ENCODE peak calls at places on chromosomes 11 and 22, in eight cellular contexts. Y is left ventricle myocardium inferior, Q is transverse colon, K is left lung, E is neural progenitor cell, V is HepG2, D is heart left ventricle, N is upper lobe of right lung. I is an unnamed sample. For H3K9me3, the result is how much of the 10 kb centered on the place peaks cover.

GRCh38 chr11:79265756-79266322 is 175.0 kb downstream of the TENM4 start:
- DNase-seq in Q (no peak), K (no peak), V (no peak), E (no peak), Y (no peak), D (no peak), N (no peak), I (no peak)

GRCh38 chr11:68965901-68966868 is 14.6 kb downstream of the MRGPRD start:
- DNase-seq in K (no peak), V (no peak), D (no peak), Y (no peak), N (peak), E (no peak), Q (no peak), I (no peak)

GRCh38 chr22:30943368-30943767 is 25.2 kb downstream of the MORC2 start:
- DNase-seq in Y (no peak), D (no peak), V (no peak), K (no peak), Q (no peak), E (no peak), N (no peak), I (no peak)

GRCh38 chr11:68347345-68347744 is 35.0 kb downstream of the LRP5 start:
- DNase-seq in N (no peak), K (no peak), E (no peak), Y (no peak), V (no peak), D (no peak), Q (no peak), I (no peak)

GRCh38 chr11:67594480-67594879 is 10.9 kb downstream of the GSTP1 start:
- DNase-seq in Q (no peak), Y (no peak), V (no peak), N (no peak), K (no peak), D (no peak), E (no peak), I (no peak)

GRCh38 chr11:1398506-1399235 is 8.9 kb downstream of the BRSK2 start:
- DNase-seq in Q (no peak), K (peak), Y (no peak), D (peak), N (no peak), E (no peak), V (no peak), I (no peak)

GRCh38 chr22:26310616-26311015 is 118.4 kb upstream of the ASPHD2 start:
- DNase-seq in Q (no peak), D (no peak), Y (no peak), N (no peak), E (no peak), K (no peak), V (no peak), I (no peak)

GRCh38 chr11:31030375-31030774 is 339.2 kb downstream of the DCDC1 start:
- DNase-seq in V (no peak), K (no peak), Y (no peak), N (no peak), D (no peak), E (no peak), Q (no peak), I (no peak)

GRCh38 chr11:120254788-120255518 is 15.0 kb downstream of the POU2F3 start:
- DNase-seq in D (no peak), Y (no peak), N (no peak), K (no peak), E (no peak), Q (no peak), V (no peak), I (peak)

GRCh38 chr11:77107950-77108349 is 5.3 kb downstream of the OMP start:
- DNase-seq in E (no peak), K (no peak), N (peak), Q (peak), D (peak), Y (no peak), V (peak), I (peak)

GRCh38 chr11:28524098-28524497 is 415.9 kb downstream of the METTL15 start:
- DNase-seq in Y (no peak), V (no peak), Q (no peak), N (no peak), K (no peak), D (no peak), E (no peak), I (no peak)

GRCh38 chr22:24514241-24515024 is 19.3 kb downstream of the UPB1 start:
- DNase-seq in Y (no peak), Q (peak), V (peak), E (no peak), D (no peak), K (no peak), N (no peak), I (no peak)

GRCh38 chr11:93700830-93701229 is 39.3 kb downstream of the CEP295 start:
- DNase-seq in D (no peak), N (no peak), Y (no peak), V (no peak), Q (no peak), E (no peak), K (no peak), I (no peak)

DNA sequence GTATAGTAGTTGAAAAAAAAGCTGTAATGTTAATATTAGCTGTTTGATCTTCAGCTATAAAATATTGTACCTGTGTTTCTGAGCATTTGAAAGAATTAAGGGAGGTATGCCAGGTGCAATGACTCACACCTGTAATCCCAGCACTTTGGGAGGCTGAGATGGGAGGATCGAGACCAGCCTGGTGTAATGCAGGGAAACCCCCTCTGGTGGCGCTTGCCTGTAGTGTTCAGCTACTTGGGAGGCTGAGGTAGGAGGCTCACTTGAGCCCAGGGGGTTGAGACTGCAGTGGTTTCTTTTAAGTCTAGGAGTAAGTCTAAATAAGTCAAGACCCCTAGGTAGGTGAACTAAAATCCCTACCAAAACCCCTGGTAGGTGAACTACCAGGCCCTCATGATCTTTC is 37.1 kb downstream of the TAF1D start:
- DNase-seq in D (no peak), Q (no peak), Y (no peak), K (no peak), E (no peak), N (no peak), V (peak), I (no peak)
- TF ChIP-seq CTCF in D (no peak), Q (no peak), Y (no peak), K (no peak), E (peak), N (no peak), V (peak), I (no peak)

GRCh38 chr11:32431657-32432056 is 3.7 kb downstream of the WT1 start:
- DNase-seq in N (no peak), D (no peak), E (no peak), V (no peak), K (peak), Y (no peak), Q (no peak), I (no peak)
- H3K9me3 ChIP-seq in N (under half), D (under half), E (under half), V (under half), K (under half), Y (under half), Q (under half), I (under half)

GRCh38 chr22:36852056-36852973 is 8.5 kb upstream of the NCF4 start:
- DNase-seq in D (no peak), Q (no peak), V (no peak), K (no peak), E (no peak), Y (no peak), N (no peak), I (no peak)

GRCh38 chr22:36856121-36856791 is 4.5 kb upstream of the NCF4 start:
- DNase-seq in K (peak), V (peak), N (peak), E (peak), Y (peak), Q (peak), D (peak), I (peak)

GRCh38 chr22:36855478-36855877 is 5.3 kb upstream of the NCF4 start:
- DNase-seq in Q (no peak), D (no peak), V (no peak), K (no peak), Y (no peak), E (no peak), N (no peak), I (no peak)

GRCh38 chr22:36850682-36851081 is 10.1 kb upstream of the NCF4 start:
- DNase-seq in N (peak), D (no peak), V (no peak), E (no peak), Y (no peak), K (no peak), Q (no peak), I (no peak)

DNA sequence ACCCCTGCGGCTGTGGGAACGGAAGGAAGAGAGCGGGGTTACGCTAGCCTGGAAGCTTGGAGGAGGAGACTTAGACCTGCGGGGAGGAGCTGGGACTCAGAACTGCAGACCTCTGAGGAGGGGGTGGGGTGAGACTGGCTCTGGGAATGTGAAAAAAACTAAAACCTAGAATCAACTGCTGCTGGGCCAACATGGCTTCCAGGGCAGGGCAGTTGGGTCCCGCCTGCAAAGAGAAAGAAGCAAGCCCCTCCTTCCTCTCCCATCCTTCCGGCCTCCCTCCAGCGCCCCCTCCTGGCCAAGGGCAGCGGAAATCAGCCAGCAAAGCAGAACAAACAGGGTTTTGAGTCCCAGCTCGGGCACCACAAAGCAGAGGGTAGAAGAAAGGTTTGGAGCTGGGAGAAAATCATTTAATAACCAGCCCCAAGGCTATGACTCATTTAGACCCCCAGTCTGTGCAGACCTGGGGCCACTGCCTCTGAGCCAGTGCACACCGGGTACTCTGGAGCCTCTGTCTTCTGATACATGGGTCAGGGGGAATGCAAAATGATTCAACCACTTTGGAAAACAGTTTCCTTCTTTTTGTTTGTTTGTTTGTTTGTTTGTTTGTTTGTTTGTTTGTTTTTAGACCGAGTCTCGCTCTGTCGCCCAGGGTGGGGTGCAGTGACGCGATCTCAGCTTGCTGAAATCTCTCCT is 7.3 kb upstream of the NCF4 start:
- DNase-seq in D (peak), Y (peak), Q (peak), E (peak), K (peak), N (peak), V (peak), I (peak)
- TF ChIP-seq CTCF in D (peak), Y (peak), Q (peak), E (peak), K (peak), N (peak), V (peak), I (no peak)

DNA sequence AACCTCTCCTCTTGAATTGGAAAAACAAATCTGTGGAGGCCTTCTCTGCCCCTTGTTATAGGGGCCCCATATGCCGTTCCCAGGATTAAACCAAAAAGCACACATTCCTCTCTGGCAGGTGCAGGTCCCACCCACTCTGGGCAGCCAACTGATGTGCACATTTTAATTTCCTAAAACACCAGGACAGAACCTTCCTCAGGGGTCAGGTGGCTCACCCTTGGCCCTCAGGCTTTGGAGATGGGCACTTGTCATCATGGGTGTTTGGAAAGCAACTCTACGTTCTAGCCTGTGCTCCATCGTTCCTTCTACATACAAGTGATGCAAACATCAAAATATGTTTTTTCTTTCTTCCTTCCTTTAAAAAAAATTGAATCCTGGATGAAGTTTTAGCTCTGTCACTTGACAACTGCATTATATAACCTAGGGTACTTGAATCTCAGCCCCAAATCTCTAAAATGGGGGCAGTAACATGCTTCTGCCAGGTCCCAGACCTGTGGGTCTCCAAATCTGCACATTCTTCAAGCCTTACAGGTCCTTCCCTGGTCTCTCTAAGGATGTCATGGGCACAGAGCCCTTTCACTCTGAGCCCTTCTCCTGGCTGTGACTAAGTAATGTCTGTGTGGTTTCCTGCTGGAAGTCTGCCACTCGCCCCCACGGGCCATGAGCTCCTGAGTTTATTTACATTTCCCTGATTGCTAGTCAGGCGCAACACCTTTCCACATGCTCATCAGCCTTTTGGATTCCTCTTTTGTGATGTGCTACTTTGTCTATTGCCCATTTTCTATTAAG is 43.8 kb downstream of the KCNQ1OT1 start:
- DNase-seq in V (no peak), N (peak), K (peak), D (no peak), E (no peak), Q (no peak), Y (no peak), I (peak)
- H3K9me3 ChIP-seq in V (under half), N (under half), K (under half), D (under half), E (under half), Q (under half), Y (half or more), I (under half)

DNA sequence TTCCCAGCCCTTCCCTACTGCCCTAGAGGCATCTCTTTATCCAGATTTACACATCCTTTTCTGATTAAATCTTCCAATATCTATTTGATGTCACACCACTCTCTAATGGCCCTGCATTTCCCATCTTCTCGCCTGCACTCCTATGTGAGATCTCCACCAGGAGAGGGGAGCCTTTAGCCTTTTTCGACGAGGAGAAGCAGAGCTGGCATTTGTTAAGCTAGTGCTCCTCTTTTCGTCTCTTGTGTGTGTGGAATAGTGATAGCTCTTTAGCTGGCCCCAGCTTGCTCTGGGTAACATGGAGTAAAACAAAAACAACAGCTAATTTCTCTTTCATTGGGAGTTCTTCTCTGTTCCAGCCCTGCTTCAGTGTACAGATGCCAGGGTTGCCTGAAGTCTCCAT is 536.5 kb downstream of the NTM start:
- DNase-seq in Q (no peak), V (no peak), Y (no peak), E (no peak), N (no peak), K (no peak), D (no peak), I (no peak)
- TF ChIP-seq CTCF in Q (no peak), V (no peak), Y (peak), E (peak), N (no peak), K (no peak), D (no peak), I (no peak)

DNA sequence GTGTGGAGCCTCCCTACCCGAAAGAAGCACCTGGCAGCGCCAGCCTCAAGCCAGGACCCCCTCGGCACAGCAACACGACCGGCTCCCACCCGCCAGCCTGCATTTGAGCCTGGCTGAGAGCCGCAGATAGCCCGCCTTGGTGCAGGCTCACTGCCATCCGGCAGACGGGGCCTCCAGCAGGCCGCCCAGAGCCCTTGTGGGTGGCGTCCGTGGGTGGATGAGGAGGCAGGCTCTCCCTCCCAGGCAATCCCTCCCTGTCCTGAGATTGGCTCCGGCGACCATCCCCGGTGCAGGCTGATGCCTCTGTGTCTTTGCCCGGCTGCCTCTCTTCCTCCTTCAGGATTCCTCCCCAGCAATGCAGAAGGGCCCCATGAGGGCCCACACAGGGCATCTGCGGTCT is 1527.9 kb downstream of the BRD1 start:
- DNase-seq in D (no peak), N (peak), V (no peak), Y (no peak), E (peak), K (no peak), Q (no peak), I (no peak)
- H3K9me3 ChIP-seq in D (under half), N (under half), V (under half), Y (under half), E (under half), K (under half), Q (under half), I (under half)

GRCh38 chr11:9314291-9315077 is at the start of gene TMEM41B:
- DNase-seq in N (peak), K (peak), Y (peak), V (peak), E (peak), D (peak), Q (peak), I (peak)
- TF ChIP-seq CTCF in N (peak), K (no peak), Y (peak), V (peak), E (no peak), D (peak), Q (no peak), I (no peak)

DNA sequence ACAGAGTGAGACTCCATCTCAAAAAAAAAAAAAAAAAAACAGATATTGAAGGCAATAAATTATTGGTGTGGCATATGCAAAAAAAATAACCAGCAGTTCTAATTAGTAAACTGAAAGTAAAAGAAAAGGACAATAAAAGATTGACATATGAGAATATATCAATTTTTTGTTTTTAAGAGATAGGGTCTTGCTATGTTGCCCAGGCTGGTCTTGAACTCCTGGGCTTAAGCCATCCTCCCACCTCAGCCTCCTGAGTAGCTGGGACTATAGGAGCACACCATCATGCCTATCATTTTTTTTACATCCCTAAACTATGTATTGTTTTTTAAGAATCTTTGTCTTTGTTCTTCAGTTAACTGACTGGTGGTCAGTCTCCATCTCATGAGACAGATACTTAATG is 31.5 kb downstream of the PACSIN2 start:
- DNase-seq in V (no peak), Y (no peak), N (no peak), Q (no peak), K (no peak), E (no peak), D (no peak), I (no peak)
- H3K9me3 ChIP-seq in V (under half), Y (under half), N (under half), Q (under half), K (under half), E (under half), D (under half), I (under half)

GRCh38 chr22:19641254-19641982 is 72.9 kb upstream of the SEPTIN5 start:
- DNase-seq in Y (no peak), E (peak), V (no peak), K (no peak), N (no peak), Q (no peak), D (no peak), I (peak)
- TF ChIP-seq CTCF in Y (peak), E (peak), V (no peak), K (peak), N (peak), Q (no peak), D (no peak), I (peak)

I was measured in thyroid gland.